ENCODE peak calls at places on chromosomes 1 and 21, in seven cellular contexts. One of them, this sample, is unnamed.

GRCh38 chr1:211345719-211346118 is 19.1 kb downstream of the TRAF5 start:
- DNase-seq in endothelial cell: no peak
- DNase-seq in brain microvascular endothelial cell: no peak
- DNase-seq in IMR-90: peak; percentile 53
- DNase-seq in glutamatergic neuron: no peak
- DNase-seq in AG10803: no peak
- DNase-seq in astrocyte: peak; percentile 44
- DNase-seq in this sample: peak; percentile 39

GRCh38 chr1:31943546-31944184 is 5.5 kb upstream of the PTP4A2 start:
- DNase-seq in endothelial cell: no peak
- DNase-seq in brain microvascular endothelial cell: no peak
- DNase-seq in IMR-90: no peak
- DNase-seq in glutamatergic neuron: no peak
- DNase-seq in AG10803: no peak
- DNase-seq in astrocyte: no peak
- DNase-seq in this sample: no peak

GRCh38 chr21:36654341-36654740 is 44.6 kb upstream of the SIM2 start:
- DNase-seq in endothelial cell: no peak
- DNase-seq in brain microvascular endothelial cell: no peak
- DNase-seq in IMR-90: no peak
- DNase-seq in glutamatergic neuron: no peak
- DNase-seq in AG10803: no peak
- DNase-seq in astrocyte: no peak
- DNase-seq in this sample: no peak

GRCh38 chr1:224640018-224640417 is 23.9 kb downstream of the CNIH3 start:
- DNase-seq in endothelial cell: no peak
- DNase-seq in brain microvascular endothelial cell: no peak
- DNase-seq in IMR-90: no peak
- DNase-seq in glutamatergic neuron: no peak
- DNase-seq in AG10803: no peak
- DNase-seq in astrocyte: no peak
- DNase-seq in this sample: no peak

GRCh38 chr1:202698276-202698675 is 12.0 kb downstream of the SYT2 start:
- DNase-seq in endothelial cell: no peak
- DNase-seq in brain microvascular endothelial cell: no peak
- DNase-seq in IMR-90: no peak
- DNase-seq in glutamatergic neuron: no peak
- DNase-seq in AG10803: no peak
- DNase-seq in astrocyte: no peak
- DNase-seq in this sample: no peak

GRCh38 chr1:94602312-94602711 is 60.8 kb upstream of the F3 start:
- DNase-seq in endothelial cell: no peak
- DNase-seq in brain microvascular endothelial cell: no peak
- DNase-seq in IMR-90: peak; percentile 82
- DNase-seq in glutamatergic neuron: no peak
- DNase-seq in AG10803: peak; percentile 90
- DNase-seq in astrocyte: peak; percentile 77
- DNase-seq in this sample: no peak

GRCh38 chr1:207389728-207390464 is 64.2 kb upstream of the CR2 start:
- DNase-seq in endothelial cell: no peak
- DNase-seq in brain microvascular endothelial cell: peak; percentile 29
- DNase-seq in IMR-90: peak; percentile 76
- DNase-seq in glutamatergic neuron: no peak
- DNase-seq in AG10803: peak; percentile 15
- DNase-seq in astrocyte: peak; percentile 53
- DNase-seq in this sample: no peak

GRCh38 chr1:113905435-113905861 is 322 bp downstream of the DCLRE1B start:
- DNase-seq in endothelial cell: peak; percentile 7
- DNase-seq in brain microvascular endothelial cell: no peak
- DNase-seq in IMR-90: no peak
- DNase-seq in glutamatergic neuron: peak; percentile 22
- DNase-seq in AG10803: no peak
- DNase-seq in astrocyte: no peak
- DNase-seq in this sample: peak; percentile 30

GRCh38 chr1:163263818-163264217 is 57.9 kb upstream of the NUF2 start:
- DNase-seq in endothelial cell: no peak
- DNase-seq in brain microvascular endothelial cell: no peak
- DNase-seq in IMR-90: no peak
- DNase-seq in glutamatergic neuron: no peak
- DNase-seq in AG10803: no peak
- DNase-seq in astrocyte: no peak
- DNase-seq in this sample: no peak

GRCh38 chr1:168972887-168973286 is 133.6 kb upstream of the ATP1B1 start:
- DNase-seq in endothelial cell: no peak
- DNase-seq in brain microvascular endothelial cell: no peak
- DNase-seq in IMR-90: no peak
- DNase-seq in glutamatergic neuron: no peak
- DNase-seq in AG10803: no peak
- DNase-seq in astrocyte: no peak
- DNase-seq in this sample: no peak

GRCh38 chr21:43692949-43693348 is 26.0 kb upstream of the PDXK start:
- DNase-seq in endothelial cell: no peak
- DNase-seq in brain microvascular endothelial cell: no peak
- DNase-seq in IMR-90: no peak
- DNase-seq in glutamatergic neuron: no peak
- DNase-seq in AG10803: no peak
- DNase-seq in astrocyte: no peak
- DNase-seq in this sample: no peak

GRCh38 chr1:214843281-214843680 is 239.3 kb upstream of the KCNK2 start:
- DNase-seq in endothelial cell: no peak
- DNase-seq in brain microvascular endothelial cell: no peak
- DNase-seq in IMR-90: peak; percentile 70
- DNase-seq in glutamatergic neuron: no peak
- DNase-seq in AG10803: peak; percentile 57
- DNase-seq in astrocyte: peak; percentile 72
- DNase-seq in this sample: no peak

GRCh38 chr1:214840366-214840765 is 237.4 kb downstream of the CENPF start:
- DNase-seq in endothelial cell: no peak
- DNase-seq in brain microvascular endothelial cell: no peak
- DNase-seq in IMR-90: peak; percentile 69
- DNase-seq in glutamatergic neuron: no peak
- DNase-seq in AG10803: peak; percentile 90
- DNase-seq in astrocyte: peak; percentile 80
- DNase-seq in this sample: no peak

GRCh38 chr1:214833357-214833756 is 230.4 kb downstream of the CENPF start:
- DNase-seq in endothelial cell: no peak
- DNase-seq in brain microvascular endothelial cell: peak; percentile 81
- DNase-seq in IMR-90: peak; percentile 83
- DNase-seq in glutamatergic neuron: no peak
- DNase-seq in AG10803: peak; percentile 91
- DNase-seq in astrocyte: peak; percentile 81
- DNase-seq in this sample: no peak

GRCh38 chr1:214842856-214843255 is 239.7 kb upstream of the KCNK2 start:
- DNase-seq in endothelial cell: no peak
- DNase-seq in brain microvascular endothelial cell: peak; percentile 45
- DNase-seq in IMR-90: peak; percentile 80
- DNase-seq in glutamatergic neuron: no peak
- DNase-seq in AG10803: peak; percentile 93
- DNase-seq in astrocyte: peak; percentile 91
- DNase-seq in this sample: no peak

DNA sequence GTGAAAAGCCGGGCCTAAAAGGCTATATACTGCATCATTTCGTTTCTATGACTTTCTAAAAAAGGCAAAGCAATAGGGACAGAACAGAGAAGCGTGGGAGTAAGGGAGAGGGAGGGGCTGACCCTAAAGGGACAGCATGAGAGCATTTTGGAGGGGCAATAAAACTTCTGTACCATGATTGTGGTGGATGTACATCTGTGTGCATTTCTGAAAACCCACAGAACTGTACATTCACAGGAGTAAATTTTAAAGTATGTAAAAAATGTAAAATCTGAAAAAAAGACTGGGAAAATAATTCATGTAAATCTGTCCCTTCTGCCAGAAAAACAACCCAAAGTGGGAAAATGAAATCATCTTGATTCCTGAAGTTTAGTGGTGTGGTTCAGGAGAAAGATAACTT is 235.4 kb downstream of the CENPF start:
- DNase-seq in endothelial cell: no peak
- DNase-seq in brain microvascular endothelial cell: peak; percentile 75
- DNase-seq in IMR-90: peak; percentile 90
- DNase-seq in glutamatergic neuron: no peak
- DNase-seq in AG10803: peak; percentile 94
- DNase-seq in astrocyte: peak; percentile 80
- DNase-seq in this sample: no peak
- TF ChIP-seq CTCF in endothelial cell: no peak
- TF ChIP-seq CTCF in brain microvascular endothelial cell: no peak
- TF ChIP-seq CTCF in IMR-90: no peak
- TF ChIP-seq CTCF in glutamatergic neuron: no peak
- TF ChIP-seq CTCF in AG10803: no peak
- TF ChIP-seq CTCF in astrocyte: no peak
- TF ChIP-seq CTCF in this sample: no peak

DNA sequence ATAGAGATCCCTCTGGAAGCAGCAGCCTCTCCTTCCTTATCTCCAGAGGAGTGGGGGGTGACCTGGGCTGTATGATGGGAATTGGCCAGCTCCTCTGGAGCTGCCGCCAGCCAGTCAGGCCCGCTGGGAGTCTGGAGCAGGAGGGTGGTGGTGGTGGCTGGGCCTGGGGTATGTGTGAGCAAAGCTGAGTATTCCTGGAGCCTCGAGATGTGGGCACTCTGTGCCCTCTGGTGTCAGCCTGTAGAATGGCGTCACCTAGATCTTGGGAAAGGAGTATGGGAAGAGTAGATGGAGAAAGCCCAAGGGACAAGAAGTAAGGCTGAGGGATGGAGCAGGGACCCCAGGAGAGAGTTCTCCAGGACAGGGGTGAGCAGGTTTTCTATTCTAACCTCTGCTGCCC is 16.0 kb downstream of the VANGL2 start:
- DNase-seq in endothelial cell: peak; percentile 45
- DNase-seq in brain microvascular endothelial cell: no peak
- DNase-seq in IMR-90: peak; percentile 31
- DNase-seq in glutamatergic neuron: no peak
- DNase-seq in AG10803: peak; percentile 22
- DNase-seq in astrocyte: peak; percentile 20
- DNase-seq in this sample: no peak
- TF ChIP-seq CTCF in endothelial cell: peak; percentile 33
- TF ChIP-seq CTCF in brain microvascular endothelial cell: peak; percentile 71
- TF ChIP-seq CTCF in IMR-90: peak; percentile 45
- TF ChIP-seq CTCF in glutamatergic neuron: peak; percentile 32
- TF ChIP-seq CTCF in AG10803: peak; percentile 40
- TF ChIP-seq CTCF in astrocyte: peak; percentile 54
- TF ChIP-seq CTCF in this sample: no peak

DNA sequence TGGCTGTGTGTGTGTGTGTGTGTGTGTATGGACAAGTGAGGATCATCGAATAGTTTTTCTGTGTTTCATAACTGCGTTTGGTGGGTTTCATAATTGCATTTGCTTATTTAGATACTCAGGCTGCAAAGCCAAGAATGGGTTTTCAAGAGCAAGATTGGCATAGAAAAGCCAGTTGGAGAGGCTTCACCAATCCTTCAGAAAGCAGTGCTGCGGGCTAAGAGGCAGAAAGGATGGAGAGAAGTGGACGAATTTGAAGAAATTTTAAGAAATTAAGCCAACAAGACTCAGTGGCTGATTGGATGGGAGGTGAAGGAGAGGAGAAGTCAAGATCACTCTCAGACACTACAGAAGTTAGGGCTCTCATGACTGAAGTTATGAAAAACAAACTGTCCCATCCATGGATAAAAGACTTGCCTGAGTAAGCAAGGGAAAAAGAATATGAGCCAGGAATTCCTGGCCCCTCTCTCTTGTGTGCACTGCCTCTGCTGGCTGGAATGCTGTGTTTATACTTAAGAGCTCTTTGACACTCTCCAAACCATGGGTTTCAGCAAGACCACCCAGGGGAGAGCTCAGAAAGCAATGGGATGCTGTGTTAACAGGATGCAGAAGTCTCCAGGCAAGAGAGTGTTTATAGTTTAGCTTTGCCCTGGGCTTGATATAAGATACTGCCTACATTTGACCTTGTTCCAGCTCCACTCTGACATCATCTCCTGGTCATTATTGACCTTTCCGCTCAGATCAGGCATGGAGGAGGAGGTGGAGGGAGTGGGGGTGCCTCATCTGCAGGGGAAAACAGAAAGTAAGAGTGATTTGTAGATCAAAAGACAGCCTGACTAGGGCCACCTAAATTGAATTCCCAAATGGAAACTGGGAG is 232.0 kb upstream of the PLXNA2 start:
- DNase-seq in endothelial cell: no peak
- DNase-seq in brain microvascular endothelial cell: no peak
- DNase-seq in IMR-90: no peak
- DNase-seq in glutamatergic neuron: no peak
- DNase-seq in AG10803: peak; percentile 20
- DNase-seq in astrocyte: no peak
- DNase-seq in this sample: peak; percentile 45
- TF ChIP-seq CTCF in endothelial cell: no peak
- TF ChIP-seq CTCF in brain microvascular endothelial cell: peak; percentile 30
- TF ChIP-seq CTCF in IMR-90: peak; percentile 12
- TF ChIP-seq CTCF in glutamatergic neuron: no peak
- TF ChIP-seq CTCF in AG10803: peak; percentile 31
- TF ChIP-seq CTCF in astrocyte: no peak
- TF ChIP-seq CTCF in this sample: peak; percentile 59

DNA sequence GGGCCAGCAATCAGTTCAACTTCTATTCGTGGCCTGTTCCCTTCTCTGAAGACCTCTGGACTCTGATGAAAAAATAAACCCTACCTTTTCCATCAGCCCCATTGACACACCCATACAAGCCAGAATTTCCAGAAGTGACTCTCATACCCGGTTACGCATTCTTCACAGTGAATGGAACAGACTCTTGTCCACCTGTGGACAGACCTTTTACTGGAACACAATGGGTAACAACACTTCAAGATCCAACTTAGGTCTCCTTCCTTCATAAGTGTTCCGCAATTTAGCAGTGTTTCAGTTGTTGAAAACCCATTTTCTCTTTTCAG is 2.6 kb upstream of the NPL start:
- DNase-seq in endothelial cell: no peak
- DNase-seq in brain microvascular endothelial cell: no peak
- DNase-seq in IMR-90: no peak
- DNase-seq in glutamatergic neuron: no peak
- DNase-seq in AG10803: no peak
- DNase-seq in astrocyte: no peak
- DNase-seq in this sample: no peak
- TF ChIP-seq CTCF in endothelial cell: no peak
- TF ChIP-seq CTCF in brain microvascular endothelial cell: no peak
- TF ChIP-seq CTCF in IMR-90: no peak
- TF ChIP-seq CTCF in glutamatergic neuron: no peak
- TF ChIP-seq CTCF in AG10803: no peak
- TF ChIP-seq CTCF in astrocyte: no peak
- TF ChIP-seq CTCF in this sample: no peak

This sample was measured in nephron progenitor cell.